ENCODE peak calls at places on chromosomes 3 and 15, in five cellular contexts. U, H, O, L and M are unnamed samples.

GRCh38 chr3:53286727-53287412 is 31.0 kb upstream of the TKT start:
- DNase-seq in U (no peak), H (no peak), O (no peak), L (no peak), M (no peak)

GRCh38 chr3:167575000-167575399 is 78.7 kb downstream of the WDR49 start:
- DNase-seq in U (no peak), H (no peak), O (no peak), L (peak), M (peak)

GRCh38 chr3:48402907-48403306 is 27.0 kb downstream of the PLXNB1 start:
- DNase-seq in U (no peak), H (no peak), O (no peak), L (no peak), M (no peak)

GRCh38 chr3:27025718-27026117 is 343.5 kb downstream of the NEK10 start:
- DNase-seq in U (no peak), H (no peak), O (no peak), L (peak), M (no peak)

GRCh38 chr15:35751421-35752133 is 205.6 kb upstream of the DPH6 start:
- DNase-seq in U (peak), H (no peak), O (peak), L (peak), M (peak)

GRCh38 chr3:127742580-127742979 is 69.8 kb downstream of the ABTB1 start:
- DNase-seq in U (no peak), H (no peak), O (no peak), L (no peak), M (no peak)

GRCh38 chr3:173109143-173109542 is 31.9 kb downstream of the SPATA16 start:
- DNase-seq in U (no peak), H (no peak), O (no peak), L (peak), M (no peak)

GRCh38 chr3:139846729-139847128 is 88.3 kb upstream of the CLSTN2 start:
- DNase-seq in U (no peak), H (no peak), O (no peak), L (peak), M (no peak)

GRCh38 chr3:56254835-56255234 is 213.4 kb downstream of the ERC2 start:
- DNase-seq in U (no peak), H (no peak), O (no peak), L (no peak), M (no peak)

GRCh38 chr3:71189480-71189879 is 394.0 kb downstream of the FOXP1 start:
- DNase-seq in U (no peak), H (no peak), O (peak), L (peak), M (no peak)

GRCh38 chr3:45055411-45056143 is 29.5 kb downstream of the CLEC3B start:
- DNase-seq in U (no peak), H (no peak), O (peak), L (peak), M (no peak)

GRCh38 chr3:24202071-24202470 is 257.0 kb downstream of the NR1D2 start:
- DNase-seq in U (no peak), H (no peak), O (peak), L (no peak), M (no peak)

GRCh38 chr3:15438988-15439387 is 11.6 kb downstream of the EAF1 start:
- DNase-seq in U (no peak), H (no peak), O (peak), L (no peak), M (no peak)

GRCh38 chr15:67945951-67946700 is 106.3 kb upstream of the RNU6-1 start:
- DNase-seq in U (no peak), H (no peak), O (peak), L (peak), M (peak)